ENCODE peak calls at places on chromosomes 1 and 21, in six cellular contexts. U, F, T, H, C and D are unnamed samples.

GRCh38 chr1:202967684-202968281 is 726 bp upstream of the CYB5R1 start:
- DNase-seq in U (peak; percentile 16), T (peak; percentile 27), C (no peak), H (no peak), F (no peak), D (no peak)

GRCh38 chr1:157993179-157994080 is at the start of gene KIRREL1:
- DNase-seq in T (peak; percentile 77), U (peak; percentile 44), C (peak; percentile 65), H (peak; percentile 72), F (peak; percentile 56), D (peak; percentile 34)

GRCh38 chr1:57424231-57425027 is 569 bp upstream of the DAB1 start:
- DNase-seq in U (peak; percentile 79), C (peak; percentile 41), H (peak; percentile 42), F (peak; percentile 15), T (peak; percentile 49), D (peak; percentile 10)

GRCh38 chr1:46369542-46370213 is 24.4 kb upstream of the FAAH start:
- DNase-seq in H (peak; percentile 27), U (no peak), C (peak; percentile 22), F (no peak), T (peak; percentile 27), D (no peak)

GRCh38 chr1:71770121-71770520 is 512.2 kb downstream of the NEGR1 start:
- DNase-seq in F (peak; percentile 6), T (peak; percentile 3), U (no peak), C (peak; percentile 77), H (peak; percentile 85), D (peak; percentile 60)

GRCh38 chr1:3277623-3278022 is 176.8 kb upstream of the ARHGEF16 start:
- DNase-seq in T (no peak), H (no peak), U (no peak), F (no peak), C (no peak), D (no peak)

GRCh38 chr1:151885479-151885878 is 23.8 kb downstream of the THEM4 start:
- DNase-seq in F (no peak), U (no peak), T (no peak), H (no peak), C (no peak), D (no peak)

GRCh38 chr1:228147768-228148167 is 2.0 kb upstream of the GJC2 start:
- DNase-seq in F (no peak), U (no peak), H (no peak), T (no peak), C (no peak), D (no peak)

GRCh38 chr1:233566886-233567285 is 47.0 kb upstream of the KCNK1 start:
- DNase-seq in F (no peak), C (no peak), U (no peak), T (no peak), H (no peak), D (no peak)

GRCh38 chr1:22778842-22779520 is 68.3 kb downstream of the EPHB2 start:
- DNase-seq in U (no peak), C (no peak), F (no peak), T (peak; percentile 39), H (no peak), D (no peak)

GRCh38 chr1:90706437-90707362 is 10.4 kb downstream of the BARHL2 start:
- DNase-seq in C (no peak), T (no peak), H (no peak), U (peak; percentile 74), F (no peak), D (no peak)

GRCh38 chr1:186722711-186723309 is 42.6 kb upstream of the PTGS2 start:
- DNase-seq in C (peak; percentile 52), F (peak; percentile 73), T (peak; percentile 79), H (peak; percentile 39), U (no peak), D (peak; percentile 43)

GRCh38 chr1:153932071-153932592 is 9.4 kb upstream of the GATAD2B start:
- DNase-seq in C (no peak), H (no peak), T (no peak), U (no peak), F (no peak), D (no peak)

GRCh38 chr1:218472885-218473284 is 127.7 kb downstream of the TGFB2 start:
- DNase-seq in C (no peak), T (no peak), H (no peak), F (no peak), U (no peak), D (no peak)

GRCh38 chr1:51930329-51930728 is 51.8 kb upstream of the NRDC start:
- DNase-seq in U (no peak), T (no peak), F (no peak), H (no peak), C (no peak), D (no peak)

GRCh38 chr1:65525297-65526048 is 105.0 kb downstream of the LEPR start:
- DNase-seq in F (no peak), C (no peak), U (peak; percentile 36), T (no peak), H (no peak), D (no peak)

GRCh38 chr1:18941221-18942141 is 15.0 kb downstream of the IFFO2 start:
- DNase-seq in T (peak; percentile 47), H (peak; percentile 62), F (peak; percentile 83), C (peak; percentile 97), U (no peak), D (no peak)

GRCh38 chr1:178633068-178633467 is 92.0 kb upstream of the RALGPS2 start:
- DNase-seq in U (no peak), C (peak; percentile 95), T (peak; percentile 70), H (peak; percentile 60), F (peak; percentile 78), D (peak; percentile 93)

GRCh38 chr1:49252917-49253316 is 476.2 kb upstream of the BEND5 start:
- DNase-seq in C (no peak), U (no peak), T (peak; percentile 2), H (no peak), F (no peak), D (no peak)

GRCh38 chr1:13451399-13451965 is 41.2 kb downstream of the PRAMEF20 start:
- DNase-seq in U (no peak), C (no peak), F (no peak), T (no peak), H (no peak), D (no peak)

GRCh38 chr1:225509770-225510169 is 81.9 kb upstream of the LBR start:
- DNase-seq in U (no peak), F (no peak), H (no peak), T (no peak), C (peak; percentile 45), D (no peak)

GRCh38 chr21:43608225-43608624 is 51.1 kb downstream of the HSF2BP start:
- DNase-seq in H (peak; percentile 65), T (peak; percentile 86), F (peak; percentile 79), C (peak; percentile 86), U (no peak), D (no peak)

GRCh38 chr21:43613755-43614638 is 45.3 kb downstream of the HSF2BP start:
- DNase-seq in U (no peak), T (peak; percentile 72), H (peak; percentile 67), C (peak; percentile 82), F (peak; percentile 32), D (no peak)

GRCh38 chr21:43609501-43610340 is 49.6 kb downstream of the HSF2BP start:
- DNase-seq in H (no peak), T (peak; percentile 86), U (no peak), F (peak; percentile 69), C (peak; percentile 88), D (no peak)

GRCh38 chr21:43608664-43609063 is 50.6 kb downstream of the HSF2BP start:
- DNase-seq in F (peak; percentile 33), U (no peak), C (no peak), H (no peak), T (no peak), D (no peak)

DNA sequence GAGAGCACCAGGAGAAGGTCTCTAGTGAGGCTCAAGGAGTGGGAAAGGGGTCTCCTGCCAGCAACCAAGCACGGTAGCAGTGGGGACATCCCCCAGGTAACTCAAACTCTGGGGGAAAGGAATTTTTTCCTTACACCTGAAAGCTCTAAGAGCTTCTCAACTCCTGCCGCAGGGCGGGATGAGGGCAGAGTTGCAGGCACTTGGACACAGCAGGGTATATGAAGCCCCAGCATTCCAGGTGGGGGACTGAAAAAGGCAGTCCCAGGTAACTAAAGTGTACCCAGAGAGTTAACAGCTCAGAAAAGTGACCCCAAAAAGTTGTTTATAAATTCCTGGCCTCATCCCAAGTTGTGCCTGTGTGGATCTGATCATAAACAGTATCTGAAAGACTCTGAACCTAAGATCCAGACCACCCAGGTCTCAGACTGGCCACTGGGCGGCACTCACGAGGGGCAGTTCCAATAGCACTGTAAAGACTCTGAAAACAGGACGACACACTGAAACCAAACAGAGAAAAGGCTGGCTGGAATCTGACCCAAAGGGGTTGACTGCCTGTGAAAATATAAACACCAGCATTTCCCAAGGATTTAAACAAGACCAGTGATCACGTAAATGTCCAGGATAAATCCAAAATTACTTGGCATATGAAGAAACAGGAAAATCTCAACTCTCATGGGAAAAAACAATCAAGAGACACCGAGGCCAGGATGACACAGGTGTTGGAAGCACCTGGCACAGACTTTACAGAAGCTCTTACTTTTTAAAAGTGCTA is 47.5 kb downstream of the HSF2BP start:
- DNase-seq in U (peak; percentile 74), C (peak; percentile 95), H (peak; percentile 46), T (peak; percentile 89), F (peak; percentile 85), D (no peak)
- TF ChIP-seq CTCF in U (peak; percentile 24), C (peak; percentile 82), H (peak; percentile 78), T (peak; percentile 95), F (peak; percentile 96), D (peak; percentile 73)

GRCh38 chr21:36170823-36171222 is 14.2 kb downstream of the DOP1B start:
- DNase-seq in T (no peak), C (no peak), U (no peak), F (no peak), H (no peak), D (no peak)

GRCh38 chr21:36171327-36171726 is 14.7 kb downstream of the DOP1B start:
- DNase-seq in U (no peak), T (no peak), F (no peak), C (no peak), H (no peak), D (no peak)

GRCh38 chr21:36166705-36167104 is 10.1 kb downstream of the DOP1B start:
- DNase-seq in T (no peak), U (no peak), C (no peak), F (no peak), H (no peak), D (no peak)

GRCh38 chr21:36171741-36172331 is 15.2 kb downstream of the DOP1B start:
- DNase-seq in U (no peak), F (no peak), T (no peak), C (peak; percentile 47), H (no peak), D (no peak)

GRCh38 chr21:36169465-36170128 is 13.0 kb downstream of the DOP1B start:
- DNase-seq in F (no peak), H (no peak), T (no peak), C (no peak), U (peak; percentile 28), D (no peak)
- TF ChIP-seq CTCF in F (peak; percentile 35), H (no peak), T (peak; percentile 16), C (no peak), U (no peak), D (peak; percentile 30)

GRCh38 chr1:181423301-181423918 is 59.9 kb upstream of the CACNA1E start:
- DNase-seq in F (peak; percentile 48), C (peak; percentile 14), H (peak; percentile 19), T (peak; percentile 48), U (peak; percentile 67), D (peak; percentile 53)
- TF ChIP-seq CTCF in F (peak; percentile 55), C (peak; percentile 37), H (peak; percentile 39), T (peak; percentile 44), U (no peak), D (peak; percentile 66)

DNA sequence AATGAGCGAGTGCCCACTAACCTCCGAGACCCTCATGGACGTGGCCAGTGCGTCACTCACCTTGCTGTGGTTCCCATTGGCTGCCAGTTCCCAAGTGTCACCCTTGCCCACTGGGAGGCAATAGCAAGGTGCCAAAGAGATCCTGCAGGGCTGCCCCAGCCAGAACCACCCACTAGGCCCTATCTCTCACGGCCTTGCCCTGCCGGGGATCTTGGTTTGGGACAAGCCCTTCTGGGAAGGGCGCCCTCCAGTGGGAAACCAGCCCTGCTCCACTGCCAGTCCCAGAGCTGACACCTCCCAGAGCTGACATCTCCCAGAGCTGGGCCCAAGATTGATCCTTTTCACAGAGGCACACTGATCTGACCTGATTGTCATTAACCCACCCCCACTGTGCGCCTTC is 2.1 kb upstream of the SELENON start:
- DNase-seq in U (peak; percentile 81), C (no peak), H (no peak), T (peak; percentile 38), F (no peak), D (peak; percentile 27)
- TF ChIP-seq CTCF in U (no peak), C (peak; percentile 51), H (peak; percentile 49), T (peak; percentile 71), F (peak; percentile 73), D (peak; percentile 77)